ENCODE peak calls at places on chromosomes 5 and 9, in seven cellular contexts. U is upper lobe of left lung, S is fibroblast of lung, P is cardiac muscle cell, D is IMR-90, T is neural progenitor cell, B is lung. N is an unnamed sample.

GRCh38 chr5:53943938-53944337 is 366.4 kb downstream of the ARL15 start:
- DNase-seq in U (no peak), S (no peak), P (no peak), D (no peak), T (no peak), B (no peak), N (no peak)

GRCh38 chr5:65172486-65173129 is 309.1 kb downstream of the ADAMTS6 start:
- DNase-seq in U (no peak), S (peak), P (no peak), D (peak), T (no peak), B (no peak), N (peak)

GRCh38 chr9:133826289-133827085 is 88.3 kb upstream of the SARDH start:
- DNase-seq in U (no peak), S (no peak), P (peak), D (peak), T (no peak), B (no peak), N (no peak)

GRCh38 chr5:36060516-36060885 is 6.2 kb downstream of the UGT3A2 start:
- DNase-seq in U (no peak), S (no peak), P (no peak), D (no peak), T (no peak), B (no peak), N (no peak)

GRCh38 chr5:74015716-74016115 is 389.7 kb downstream of the ARHGEF28 start:
- DNase-seq in U (no peak), S (peak), P (no peak), D (no peak), T (no peak), B (no peak), N (no peak)

GRCh38 chr9:121071356-121071755 is 3.4 kb upstream of the CNTRL start:
- DNase-seq in U (no peak), S (no peak), P (no peak), D (no peak), T (no peak), B (no peak), N (no peak)

GRCh38 chr5:158819840-158820620 is 279.7 kb downstream of the EBF1 start:
- DNase-seq in U (no peak), S (peak), P (no peak), D (peak), T (no peak), B (no peak), N (no peak)

GRCh38 chr5:8641796-8642505 is 773.0 kb downstream of the MTRR start:
- DNase-seq in U (no peak), S (no peak), P (no peak), D (no peak), T (no peak), B (no peak), N (no peak)

GRCh38 chr5:124644138-124644537 is 102.3 kb downstream of the ZNF608 start:
- DNase-seq in U (no peak), S (peak), P (no peak), D (peak), T (no peak), B (no peak), N (no peak)

GRCh38 chr9:28177142-28177541 is 603.9 kb upstream of the C9orf72 start:
- DNase-seq in U (no peak), S (no peak), P (no peak), D (no peak), T (no peak), B (no peak), N (no peak)
- H3K4me3 ChIP-seq in U (no peak), S (no peak), P (no peak), D (no peak), T (no peak), B (no peak), N (no peak)

DNA sequence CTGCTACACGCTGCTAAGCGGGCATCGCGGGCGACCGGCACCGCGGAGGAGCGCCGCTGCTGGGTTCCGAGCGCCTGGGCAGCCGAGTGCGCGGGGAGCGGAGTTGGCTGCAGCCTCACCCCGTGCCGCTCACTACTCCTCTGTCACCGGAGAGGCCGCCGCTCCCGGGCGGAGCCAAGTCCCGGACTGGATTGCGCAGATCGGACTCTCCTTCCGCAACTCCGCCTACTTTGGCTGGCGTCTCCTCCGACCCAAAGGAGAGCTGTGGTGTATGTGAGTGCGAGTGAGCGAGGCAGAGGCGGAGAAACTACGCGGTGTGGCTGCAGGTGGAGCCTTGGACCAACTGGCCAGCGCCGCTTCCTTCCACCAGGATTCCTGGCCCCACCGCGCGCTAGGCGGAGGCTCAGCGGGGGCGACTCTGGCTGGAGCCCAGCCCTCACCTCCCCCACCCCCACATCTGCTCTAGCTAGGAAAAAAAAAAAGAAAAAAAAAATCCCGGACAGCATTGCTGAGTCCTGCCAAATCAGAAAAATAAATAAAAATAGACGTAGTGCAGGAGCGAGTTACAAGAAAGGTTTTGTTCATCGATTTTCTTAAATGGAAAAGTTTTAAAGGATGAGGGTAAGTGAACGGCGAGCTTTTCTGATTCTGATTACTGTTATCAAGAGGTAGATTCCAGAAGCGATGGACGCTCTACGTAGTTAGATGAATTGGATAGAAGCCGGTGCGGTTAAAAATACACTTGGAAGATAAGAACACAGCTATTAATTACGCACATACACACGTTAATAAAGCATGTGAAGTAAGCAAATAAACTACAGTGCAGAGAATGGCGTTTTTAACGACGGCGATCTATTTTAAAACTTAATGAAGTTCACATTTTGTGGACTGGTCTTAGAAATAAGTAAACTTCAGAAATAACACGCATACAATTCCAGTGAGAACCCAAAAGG is at the start of gene SEMA6A:
- DNase-seq in U (peak), S (peak), P (peak), D (peak), T (peak), B (peak), N (peak)
- TF ChIP-seq CTCF in U (no peak), S (no peak), P (no peak), D (no peak), T (peak), B (no peak), N (no peak)

GRCh38 chr9:136471802-136472487 is 10.9 kb downstream of the SEC16A start:
- DNase-seq in U (peak), S (no peak), P (no peak), D (no peak), T (no peak), B (no peak), N (no peak)
- H3K4me3 ChIP-seq in U (no peak), S (no peak), P (no peak), D (no peak), T (no peak), B (no peak), N (no peak)

GRCh38 chr5:149932445-149933350 is 11.9 kb downstream of the PDE6A start:
- DNase-seq in U (peak), S (no peak), P (peak), D (no peak), T (peak), B (no peak), N (no peak)
- TF ChIP-seq CTCF in U (peak), S (peak), P (peak), D (no peak), T (peak), B (no peak), N (peak)

GRCh38 chr5:16712600-16712999 is 95.8 kb upstream of the RETREG1 start:
- DNase-seq in U (no peak), S (no peak), P (no peak), D (peak), T (no peak), B (no peak), N (no peak)
- H3K4me3 ChIP-seq in U (no peak), S (no peak), P (no peak), D (no peak), T (peak), B (no peak), N (no peak)

DNA sequence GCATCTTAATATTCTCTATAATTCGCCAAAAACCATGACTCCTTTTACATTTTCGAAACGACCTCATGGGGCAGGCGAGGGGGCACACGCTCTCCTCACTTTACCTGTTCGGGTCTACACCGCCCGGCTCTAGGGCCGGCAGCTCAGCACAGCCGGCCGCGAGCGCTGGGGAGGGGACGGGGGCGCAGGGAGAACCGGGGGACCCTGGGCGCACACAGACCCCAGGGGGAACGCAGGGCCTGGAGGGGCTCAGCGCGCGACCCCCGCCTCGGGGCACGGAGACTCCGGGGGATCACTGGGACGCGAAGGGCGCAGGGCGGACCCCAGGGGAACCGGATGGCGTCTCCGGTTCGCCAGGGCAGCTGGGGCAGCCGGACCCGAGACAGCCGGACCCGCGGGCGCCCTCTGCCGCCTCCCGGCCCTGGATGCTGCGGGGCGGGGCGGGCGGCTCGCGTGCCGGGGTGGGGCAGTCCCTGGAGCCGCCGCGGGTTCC is at the start of gene AHRR:
- DNase-seq in U (peak), S (peak), P (peak), D (peak), T (peak), B (no peak), N (no peak)
- TF ChIP-seq CTCF in U (peak), S (peak), P (peak), D (peak), T (peak), B (peak), N (peak)

DNA sequence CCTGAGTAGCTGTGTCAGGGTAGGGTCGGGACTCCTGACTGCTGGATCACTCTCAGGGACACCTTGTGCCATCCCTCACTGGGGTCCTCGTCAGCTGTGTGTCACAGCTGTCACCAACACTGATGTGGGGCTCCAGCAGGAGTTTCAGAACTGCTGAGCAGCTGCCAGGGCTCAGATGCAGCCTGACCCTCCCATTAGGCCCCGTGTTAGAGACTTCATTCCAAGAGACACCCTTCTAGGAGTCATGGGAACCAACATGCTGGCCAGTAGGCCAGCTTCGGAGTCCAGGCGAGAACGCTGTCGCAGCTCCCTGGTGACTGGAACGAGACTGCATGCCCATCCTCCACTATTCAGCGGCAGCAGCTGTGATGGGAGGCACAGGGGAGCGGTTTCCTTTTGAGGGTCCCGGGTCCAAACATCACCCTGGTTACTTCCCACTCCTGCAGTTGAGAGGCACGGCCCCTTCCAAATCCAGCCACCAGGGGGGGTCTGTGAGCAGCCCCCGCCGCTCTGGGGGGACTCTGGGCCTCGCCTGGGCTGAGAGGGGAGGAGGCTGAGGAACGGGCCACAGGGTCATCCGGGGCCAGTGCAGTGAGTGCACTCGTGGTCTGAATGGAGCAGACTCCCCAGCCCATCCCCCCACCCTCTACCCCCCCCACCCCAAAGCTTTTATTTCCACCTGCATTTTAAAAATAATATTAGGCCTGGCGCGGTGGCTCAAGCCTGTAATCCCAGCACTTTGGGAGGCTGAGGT is 12.6 kb upstream of the TCF7 start:
- DNase-seq in U (peak), S (peak), P (peak), D (no peak), T (peak), B (peak), N (no peak)
- H3K4me3 ChIP-seq in U (no peak), S (no peak), P (no peak), D (no peak), T (no peak), B (no peak), N (no peak)

GRCh38 chr5:68258531-68258930 is 43.0 kb downstream of the PIK3R1 start:
- DNase-seq in U (no peak), S (no peak), P (no peak), D (no peak), T (no peak), B (no peak), N (no peak)

GRCh38 chr5:68264024-68264956 is 48.7 kb downstream of the PIK3R1 start:
- DNase-seq in U (no peak), S (peak), P (peak), D (peak), T (no peak), B (peak), N (no peak)

GRCh38 chr5:68260455-68260854 is 44.9 kb downstream of the PIK3R1 start:
- DNase-seq in U (no peak), S (no peak), P (no peak), D (no peak), T (no peak), B (no peak), N (no peak)

GRCh38 chr5:68259696-68260095 is 44.1 kb downstream of the PIK3R1 start:
- DNase-seq in U (no peak), S (no peak), P (no peak), D (no peak), T (no peak), B (no peak), N (no peak)

GRCh38 chr5:68261174-68262021 is 45.8 kb downstream of the PIK3R1 start:
- DNase-seq in U (no peak), S (peak), P (no peak), D (peak), T (no peak), B (no peak), N (no peak)
- TF ChIP-seq CTCF in U (no peak), S (no peak), P (peak), D (peak), T (peak), B (no peak), N (no peak)